ENCODE peak calls at places on chromosomes 13 and 19, in ten cellular contexts. U is MCF 10A, Q is mesothelial cell of epicardium, E is neural crest cell, L is heart right ventricle, R is A549, P is Peyer's patch, V is neural progenitor cell, S is fibroblast of lung, A is brain microvascular endothelial cell. X is an unnamed sample.

GRCh38 chr13:55576389-55576788 is 1564.3 kb upstream of the PRR20A start:
- DNase-seq in P (no peak), E (no peak), A (no peak), R (no peak), S (no peak), Q (no peak), U (no peak), L (no peak), V (no peak), X (no peak)

GRCh38 chr13:38417727-38418126 is 68.1 kb downstream of the UFM1 start:
- DNase-seq in L (no peak), E (no peak), A (peak), R (peak), V (peak), P (no peak), U (peak), Q (no peak), S (peak), X (no peak)

GRCh38 chr13:80132741-80133601 is 208.0 kb downstream of the SPRY2 start:
- DNase-seq in R (peak), S (peak), U (peak), P (peak), L (peak), A (peak), E (peak), V (peak), Q (peak), X (no peak)

GRCh38 chr13:43009506-43009905 is 13.9 kb upstream of the DNAJC15 start:
- DNase-seq in A (no peak), L (no peak), R (no peak), Q (no peak), U (no peak), V (no peak), P (no peak), S (peak), E (no peak), X (no peak)

GRCh38 chr13:80093888-80094287 is 247.0 kb downstream of the SPRY2 start:
- DNase-seq in S (no peak), Q (no peak), A (no peak), L (no peak), P (no peak), U (no peak), V (no peak), R (no peak), E (no peak), X (no peak)

GRCh38 chr19:49677901-49678674 is 1.0 kb downstream of the PRMT1 start:
- DNase-seq in A (peak), L (peak), R (peak), U (peak), P (peak), V (peak), Q (peak), E (peak), S (peak), X (no peak)

GRCh38 chr13:91056746-91057145 is 290.7 kb upstream of the MIR17HG start:
- DNase-seq in A (no peak), U (no peak), R (no peak), V (no peak), P (no peak), Q (no peak), S (no peak), E (no peak), L (no peak), X (no peak)

GRCh38 chr19:57434386-57435061 is 601 bp upstream of the ZNF749 start:
- DNase-seq in E (no peak), V (peak), S (no peak), P (no peak), L (no peak), A (no peak), R (no peak), Q (no peak), U (no peak), X (no peak)

GRCh38 chr13:31209172-31209818 is 9.5 kb downstream of the B3GLCT start:
- DNase-seq in Q (no peak), S (peak), E (no peak), P (no peak), L (peak), U (no peak), V (peak), R (no peak), A (no peak), X (peak)

GRCh38 chr13:26961890-26962615 is 201.5 kb upstream of the GPR12 start:
- DNase-seq in A (no peak), U (no peak), P (peak), S (no peak), E (no peak), V (no peak), L (no peak), R (no peak), Q (no peak), X (no peak)

GRCh38 chr13:112616586-112617381 is 28.8 kb upstream of the TUBGCP3 start:
- DNase-seq in R (peak), P (no peak), L (no peak), S (peak), V (peak), E (peak), Q (no peak), U (peak), A (peak), X (no peak)

GRCh38 chr19:13022111-13022858 is 27.0 kb downstream of the NFIX start:
- DNase-seq in R (no peak), P (no peak), A (peak), E (no peak), U (no peak), V (no peak), S (peak), Q (no peak), L (peak), X (no peak)

GRCh38 chr19:38425810-38426466 is at the start of gene RASGRP4:
- DNase-seq in P (no peak), A (no peak), Q (no peak), V (no peak), L (peak), U (no peak), S (no peak), E (no peak), R (no peak), X (no peak)

GRCh38 chr19:2983351-2984195 is 6.2 kb downstream of the TLE6 start:
- DNase-seq in S (peak), E (peak), U (peak), P (no peak), A (no peak), L (peak), R (no peak), V (peak), Q (peak), X (no peak)

GRCh38 chr13:90868321-90868920 is 479.1 kb upstream of the MIR17HG start:
- DNase-seq in U (peak), Q (no peak), A (peak), V (peak), E (peak), S (peak), R (peak), P (no peak), L (no peak), X (no peak)

GRCh38 chr13:31242342-31242741 is 42.6 kb downstream of the B3GLCT start:
- DNase-seq in V (no peak), L (no peak), R (no peak), U (no peak), Q (no peak), A (no peak), P (no peak), E (no peak), S (no peak), X (no peak)

GRCh38 chr19:20325151-20325550 is 158.1 kb downstream of the ZNF486 start:
- DNase-seq in V (no peak), S (no peak), Q (no peak), A (no peak), U (no peak), L (no peak), P (no peak), R (no peak), E (no peak), X (no peak)

GRCh38 chr19:4279530-4280422 is 710 bp downstream of the SHD start:
- DNase-seq in L (no peak), E (no peak), Q (no peak), S (no peak), V (peak), A (no peak), R (no peak), U (no peak), P (no peak), X (no peak)

GRCh38 chr19:35911790-35912189 is 3.7 kb upstream of the TYROBP start:
- DNase-seq in S (no peak), P (no peak), V (no peak), E (no peak), A (no peak), Q (no peak), L (no peak), R (peak), U (peak), X (no peak)

GRCh38 chr19:5947435-5947834 is 30.5 kb downstream of the RANBP3 start:
- DNase-seq in Q (no peak), A (peak), V (no peak), L (peak), P (no peak), S (peak), E (no peak), U (no peak), R (no peak), X (no peak)

GRCh38 chr19:12792048-12792852 is 964 bp downstream of the JUNB start:
- DNase-seq in V (peak), U (peak), L (peak), P (peak), Q (peak), A (no peak), R (peak), S (peak), E (peak), X (no peak)

GRCh38 chr13:23160241-23161175 is 20.3 kb upstream of the SGCG start:
- DNase-seq in V (peak), U (no peak), Q (no peak), E (peak), S (peak), L (no peak), R (no peak), P (no peak), A (no peak), X (no peak)

GRCh38 chr19:10713317-10713716 is 4.6 kb upstream of the DNM2 start:
- DNase-seq in R (no peak), A (no peak), P (peak), E (no peak), U (no peak), S (no peak), V (no peak), L (no peak), Q (no peak), X (no peak)

GRCh38 chr19:3699071-3699740 is 1.1 kb downstream of the PIP5K1C start:
- DNase-seq in U (peak), L (peak), R (no peak), P (no peak), E (no peak), Q (no peak), S (peak), V (peak), A (no peak), X (no peak)

GRCh38 chr13:40069173-40070044 is 413.9 kb downstream of the COG6 start:
- DNase-seq in U (peak), A (peak), P (peak), V (peak), L (peak), R (peak), E (peak), Q (peak), S (peak), X (peak)

GRCh38 chr13:35984776-35985453 is 146.3 kb downstream of the DCLK1 start:
- DNase-seq in R (no peak), Q (no peak), P (no peak), V (peak), L (no peak), A (no peak), U (no peak), E (peak), S (no peak), X (peak)

GRCh38 chr19:18507021-18507726 is 14.7 kb downstream of the ELL start:
- DNase-seq in S (no peak), V (no peak), Q (no peak), R (no peak), A (no peak), P (peak), L (peak), U (no peak), E (no peak), X (no peak)

GRCh38 chr19:5225486-5226345 is 114.9 kb downstream of the PTPRS start:
- DNase-seq in R (no peak), L (no peak), Q (no peak), V (peak), E (peak), A (no peak), P (no peak), U (no peak), S (no peak), X (no peak)

GRCh38 chr13:42894765-42895181 is 97.3 kb downstream of the EPSTI1 start:
- DNase-seq in A (peak), L (no peak), V (no peak), U (peak), P (no peak), R (no peak), S (peak), E (no peak), Q (peak), X (no peak)

GRCh38 chr13:25421602-25422001 is 49.8 kb downstream of the ATP8A2 start:
- DNase-seq in E (no peak), V (no peak), U (no peak), S (no peak), R (no peak), A (no peak), P (no peak), L (no peak), Q (no peak), X (no peak)

GRCh38 chr13:110216403-110217041 is 90.4 kb downstream of the COL4A1 start:
- DNase-seq in L (no peak), S (peak), P (no peak), Q (no peak), U (no peak), E (no peak), A (peak), V (no peak), R (no peak), X (no peak)

GRCh38 chr13:66585669-66586203 is 644.4 kb downstream of the PCDH9 start:
- DNase-seq in A (no peak), Q (no peak), E (no peak), S (no peak), P (no peak), L (no peak), U (no peak), V (no peak), R (no peak), X (no peak)

GRCh38 chr19:1106841-1107654 is 3.3 kb downstream of the GPX4 start:
- DNase-seq in A (no peak), L (no peak), Q (no peak), R (peak), S (peak), P (no peak), U (peak), E (no peak), V (no peak), X (no peak)
- TF ChIP-seq CTCF in A (peak), L (no peak), Q (no peak), R (no peak), S (peak), P (peak), U (peak), E (peak), V (no peak), X (no peak)

DNA sequence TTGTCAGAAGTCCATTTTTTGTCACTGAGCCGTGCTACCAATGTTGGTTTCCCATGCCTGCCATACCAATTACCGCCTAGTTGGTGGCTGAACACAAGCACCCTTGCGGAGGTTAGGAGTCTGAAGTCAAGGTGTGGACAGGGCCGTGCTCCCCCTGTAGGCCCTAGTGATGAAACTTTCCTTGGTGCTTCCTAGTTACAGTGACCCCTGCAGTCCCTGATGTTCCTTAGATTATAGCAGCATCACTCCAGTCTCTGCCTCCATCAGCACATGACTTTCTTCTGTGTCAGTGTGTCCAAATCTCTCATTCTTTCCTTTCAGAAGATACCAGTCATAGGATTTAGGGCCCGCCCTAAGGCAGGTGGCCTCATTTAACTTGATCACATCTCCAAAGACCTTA is 99.0 kb downstream of the MYO16 start:
- DNase-seq in U (no peak), Q (no peak), E (no peak), L (no peak), R (peak), S (no peak), A (no peak), P (no peak), V (peak), X (no peak)
- TF ChIP-seq CTCF in U (no peak), Q (no peak), E (peak), L (no peak), R (no peak), S (no peak), A (peak), P (no peak), V (peak), X (no peak)

GRCh38 chr13:99086149-99086868 is 108.4 kb upstream of the DOCK9 start:
- DNase-seq in V (peak), S (peak), U (peak), Q (peak), A (peak), P (peak), E (peak), L (peak), R (peak), X (no peak)
- TF ChIP-seq CTCF in V (no peak), S (no peak), U (no peak), Q (no peak), A (no peak), P (peak), E (no peak), L (no peak), R (no peak), X (no peak)

DNA sequence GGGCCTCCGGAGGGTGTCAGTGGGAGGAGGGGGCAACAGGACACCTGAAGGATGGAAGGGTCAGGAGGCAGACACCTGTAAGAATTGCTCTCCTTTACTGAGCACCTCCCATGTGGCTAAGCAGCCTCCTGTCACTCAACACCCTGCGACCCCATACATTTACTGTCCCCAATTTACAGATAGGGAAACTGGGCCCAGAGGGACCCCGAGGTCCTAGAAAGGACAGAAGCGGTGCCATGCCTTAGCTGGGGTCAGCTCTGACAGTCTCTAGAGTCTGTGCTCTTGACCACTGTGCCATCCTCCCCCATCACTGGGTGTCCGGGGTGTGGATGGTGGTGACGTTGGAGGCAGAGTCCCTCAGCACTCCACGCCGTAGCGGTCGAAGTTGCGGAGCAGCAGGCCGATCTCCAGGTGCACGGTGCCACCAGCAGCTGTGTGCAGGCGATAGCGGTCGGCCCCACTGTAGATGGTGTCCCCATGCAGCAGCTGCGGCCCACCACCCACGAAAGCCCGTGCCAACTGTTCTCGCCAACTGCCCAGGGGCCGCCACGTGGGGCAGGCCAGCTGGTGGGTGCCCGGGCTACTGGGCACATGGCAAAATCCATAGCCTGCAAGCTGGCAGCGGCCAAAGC is 737 bp upstream of the TGFB1 start:
- DNase-seq in Q (no peak), S (no peak), R (no peak), U (no peak), V (no peak), L (peak), E (no peak), P (no peak), A (no peak), X (no peak)
- TF ChIP-seq CTCF in Q (peak), S (no peak), R (peak), U (no peak), V (no peak), L (no peak), E (peak), P (no peak), A (no peak), X (no peak)

GRCh38 chr13:34772881-34773280 is 169.2 kb upstream of the NBEA start:
- DNase-seq in E (no peak), L (no peak), P (no peak), Q (no peak), A (no peak), U (no peak), V (no peak), S (no peak), R (peak), X (no peak)

GRCh38 chr13:34776984-34777913 is 164.8 kb upstream of the NBEA start:
- DNase-seq in R (no peak), Q (no peak), A (no peak), E (no peak), V (no peak), P (no peak), U (no peak), L (no peak), S (no peak), X (no peak)

GRCh38 chr13:34777914-34778303 is 164.2 kb upstream of the NBEA start:
- DNase-seq in S (no peak), A (no peak), R (no peak), V (no peak), Q (no peak), U (no peak), E (no peak), P (no peak), L (no peak), X (no peak)

GRCh38 chr13:34779171-34779570 is 162.9 kb upstream of the NBEA start:
- DNase-seq in P (no peak), U (peak), L (no peak), V (no peak), Q (no peak), R (peak), S (no peak), E (no peak), A (no peak), X (no peak)

GRCh38 chr13:34776390-34776981 is 165.6 kb upstream of the NBEA start:
- DNase-seq in E (no peak), S (no peak), U (no peak), R (no peak), A (no peak), Q (no peak), P (no peak), L (no peak), V (no peak), X (no peak)
- TF ChIP-seq CTCF in E (no peak), S (no peak), U (no peak), R (no peak), A (no peak), Q (no peak), P (no peak), L (no peak), V (no peak), X (no peak)

GRCh38 chr19:46052896-46053295 is 12.1 kb upstream of the IGFL4 start:
- DNase-seq in V (no peak), U (no peak), S (no peak), E (no peak), L (no peak), A (no peak), R (no peak), P (no peak), Q (no peak), X (no peak)

DNA sequence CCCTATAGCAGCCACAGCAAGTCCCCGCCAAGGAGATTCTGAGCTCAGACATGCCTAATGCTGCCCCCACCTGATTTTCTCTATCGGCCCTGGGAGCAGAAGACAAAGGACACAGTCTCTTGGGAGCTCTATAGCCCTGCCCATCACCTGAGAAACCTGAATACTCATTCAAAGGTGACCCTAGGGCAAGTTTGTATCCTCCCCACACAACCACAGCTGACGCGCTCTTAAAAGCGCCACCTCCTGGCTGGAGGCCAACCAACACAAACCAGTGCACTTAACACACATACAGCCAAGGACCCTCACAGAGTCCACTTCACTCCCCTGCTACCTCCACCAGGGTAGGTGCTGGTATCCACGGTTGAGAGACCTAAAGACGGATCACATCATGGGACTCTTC is 8.8 kb upstream of the IGFL4 start:
- DNase-seq in Q (no peak), E (no peak), U (no peak), P (no peak), S (no peak), A (no peak), L (no peak), R (no peak), V (no peak), X (no peak)
- TF ChIP-seq CTCF in Q (no peak), E (peak), U (no peak), P (no peak), S (no peak), A (peak), L (no peak), R (no peak), V (peak), X (no peak)

DNA sequence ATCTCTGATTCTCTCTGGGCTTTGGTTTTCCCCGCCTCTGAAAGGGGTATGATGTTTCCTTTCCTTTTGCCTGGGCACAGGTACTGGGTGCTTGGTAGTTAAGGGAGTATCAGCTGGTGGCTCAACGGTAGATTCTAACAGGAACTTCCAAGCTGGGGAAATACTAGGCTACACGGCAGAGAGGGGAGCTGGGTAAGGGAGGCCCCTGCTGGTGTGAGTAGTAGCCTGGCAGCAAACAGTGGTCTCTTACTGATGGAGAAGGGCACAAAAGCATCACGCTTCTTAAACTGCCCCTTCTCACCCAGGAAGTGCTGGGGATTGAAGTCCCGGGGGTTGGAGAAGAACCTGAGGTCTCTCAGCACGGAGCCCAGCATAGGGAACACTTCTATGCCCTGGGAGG is 26.9 kb upstream of the CYP2A7 start:
- DNase-seq in E (no peak), Q (no peak), P (no peak), U (no peak), S (no peak), A (no peak), R (no peak), V (no peak), L (no peak), X (no peak)
- TF ChIP-seq CTCF in E (no peak), Q (no peak), P (no peak), U (no peak), S (peak), A (peak), R (peak), V (no peak), L (no peak), X (no peak)

X was measured in D721Med.